ENCODE peak calls at places on chromosomes 3 and 15, in seven cellular contexts. N is IMR-90; H is AG04450; F is GM12878; D is Panc1; B is CD8-positive, alpha-beta memory T cell; V is substantia nigra. E is an unnamed sample.

GRCh38 chr3:133371676-133372075 is 28.2 kb upstream of the BFSP2 start:
- DNase-seq in B (no peak), V (no peak), D (no peak), F (no peak), N (no peak), H (no peak), E (no peak)

GRCh38 chr3:3772920-3773319 is 26.3 kb upstream of the LRRN1 start:
- DNase-seq in B (no peak), V (no peak), H (no peak), D (no peak), N (no peak), F (no peak), E (no peak)

GRCh38 chr3:108569336-108569735 is 19.9 kb downstream of the CIP2A start:
- DNase-seq in B (no peak), H (no peak), D (no peak), V (no peak), F (no peak), N (no peak), E (no peak)

GRCh38 chr3:72270072-72270611 is 485.2 kb upstream of the PROK2 start:
- DNase-seq in H (peak; percentile 77), D (peak; percentile 24), V (no peak), F (no peak), N (peak; percentile 96), B (no peak), E (no peak)

GRCh38 chr3:42822828-42823227 is 13.6 kb downstream of the ACKR2 start:
- DNase-seq in B (no peak), H (no peak), D (no peak), V (no peak), N (peak; percentile 13), F (no peak), E (no peak)

GRCh38 chr15:98547741-98548166 is 100.6 kb upstream of the IGF1R start:
- DNase-seq in H (no peak), B (no peak), N (no peak), F (no peak), V (no peak), D (no peak), E (no peak)

GRCh38 chr3:113947372-113948014 is at the start of gene ZDHHC23:
- DNase-seq in D (no peak), V (no peak), N (peak; percentile 34), F (no peak), H (no peak), B (peak; percentile 76), E (no peak)

GRCh38 chr3:58613236-58614132 is 36.3 kb upstream of the FAM107A start:
- DNase-seq in D (no peak), B (no peak), F (no peak), H (no peak), N (no peak), V (no peak), E (no peak)

GRCh38 chr3:69665026-69665739 is 74.1 kb upstream of the MITF start:
- DNase-seq in D (no peak), V (no peak), B (no peak), H (no peak), N (no peak), F (no peak), E (no peak)

GRCh38 chr3:188974856-188975611 is 196.7 kb upstream of the TPRG1 start:
- DNase-seq in B (peak; percentile 70), V (no peak), D (no peak), H (no peak), N (peak; percentile 64), F (no peak), E (no peak)

GRCh38 chr3:150454085-150454484 is 46.0 kb downstream of the TSC22D2 start:
- DNase-seq in H (no peak), V (no peak), F (no peak), D (no peak), B (no peak), N (no peak), E (no peak)

GRCh38 chr3:60954049-60954448 is 297.2 kb downstream of the FHIT start:
- DNase-seq in F (no peak), H (no peak), N (no peak), D (no peak), V (no peak), B (no peak), E (no peak)

GRCh38 chr15:74519311-74519710 is 21.7 kb upstream of the ARID3B start:
- DNase-seq in H (no peak), F (no peak), B (no peak), N (peak; percentile 75), V (no peak), D (no peak), E (no peak)

GRCh38 chr15:30059771-30060170 is 23.0 kb upstream of the GOLGA8J start:
- DNase-seq in V (no peak), H (no peak), N (no peak), D (no peak), F (no peak), B (no peak), E (no peak)

GRCh38 chr3:112958749-112959560 is 15.9 kb downstream of the CD200R1 start:
- DNase-seq in D (no peak), N (no peak), B (no peak), V (no peak), H (no peak), F (no peak), E (no peak)

GRCh38 chr3:181721369-181721768 is 9.6 kb downstream of the SOX2 start:
- DNase-seq in B (no peak), H (no peak), N (no peak), F (no peak), D (no peak), V (no peak), E (no peak)

GRCh38 chr15:71662306-71662705 is 148.0 kb upstream of the NR2E3 start:
- DNase-seq in H (no peak), B (no peak), V (no peak), D (no peak), F (no peak), N (no peak), E (no peak)

GRCh38 chr15:79682285-79682684 is 214.5 kb downstream of the MTHFS start:
- DNase-seq in H (peak; percentile 27), N (peak; percentile 79), D (no peak), F (no peak), B (no peak), V (no peak), E (peak; percentile 45)

GRCh38 chr3:182469086-182469485 is 324.2 kb upstream of the ATP11B start:
- DNase-seq in F (no peak), B (no peak), D (no peak), V (no peak), N (no peak), H (no peak), E (no peak)

GRCh38 chr3:136194409-136195257 is 1.5 kb downstream of the MSL2 start:
- DNase-seq in F (peak; percentile 24), V (no peak), D (no peak), H (no peak), B (peak; percentile 83), N (peak; percentile 23), E (no peak)

GRCh38 chr3:142647856-142648255 is 51.7 kb downstream of the PLS1 start:
- DNase-seq in H (no peak), V (no peak), B (no peak), D (peak; percentile 68), N (peak; percentile 5), F (no peak), E (no peak)

GRCh38 chr15:42921049-42921731 is 612 bp upstream of the TTBK2 start:
- DNase-seq in H (no peak), N (peak; percentile 8), D (no peak), V (no peak), F (no peak), B (peak; percentile 30), E (no peak)

GRCh38 chr15:90030376-90030775 is 29.3 kb downstream of the ZNF710 start:
- DNase-seq in F (no peak), B (no peak), H (no peak), N (no peak), V (no peak), D (no peak), E (no peak)

GRCh38 chr15:90025461-90026033 is 24.4 kb downstream of the ZNF710 start:
- DNase-seq in V (no peak), B (no peak), D (no peak), H (no peak), N (no peak), F (no peak), E (no peak)

GRCh38 chr15:90031231-90031791 is 30.2 kb downstream of the ZNF710 start:
- DNase-seq in H (no peak), F (peak; percentile 95), V (no peak), N (peak; percentile 11), B (no peak), D (no peak), E (no peak)

GRCh38 chr15:90029024-90029423 is 27.9 kb downstream of the ZNF710 start:
- DNase-seq in B (no peak), N (no peak), H (no peak), F (no peak), D (no peak), V (no peak), E (no peak)

GRCh38 chr15:90028376-90028775 is 27.3 kb downstream of the ZNF710 start:
- DNase-seq in V (no peak), H (no peak), N (no peak), D (no peak), F (no peak), B (no peak), E (no peak)
- H3K27ac ChIP-seq in V (no peak overlapping the region), H (no peak overlapping the region), N (no peak overlapping the region), D (no peak overlapping the region), F (no peak overlapping the region), B (no peak overlapping the region), E (no peak overlapping the region)

GRCh38 chr3:99625643-99626414 is 12.6 kb upstream of the COL8A1 start:
- DNase-seq in H (peak; percentile 46), F (no peak), D (no peak), V (no peak), N (peak; percentile 84), B (no peak), E (no peak)
- H3K27ac ChIP-seq in H (peak overlapping the region; percentile 33), F (no peak overlapping the region), D (no peak overlapping the region), V (no peak overlapping the region), N (peak overlapping the region; percentile 61), B (no peak overlapping the region), E (no peak overlapping the region)

GRCh38 chr15:44720460-44721185 is 9.3 kb downstream of the B2M start:
- DNase-seq in D (no peak), H (no peak), F (no peak), B (no peak), N (no peak), V (no peak), E (no peak)

GRCh38 chr15:44716983-44717602 is 5.8 kb downstream of the B2M start:
- DNase-seq in V (no peak), N (no peak), H (no peak), D (no peak), B (no peak), F (no peak), E (no peak)

GRCh38 chr15:44718180-44718926 is 7.0 kb downstream of the B2M start:
- DNase-seq in B (no peak), F (no peak), H (no peak), N (no peak), D (no peak), V (no peak), E (no peak)

GRCh38 chr15:44718927-44719292 is 7.6 kb downstream of the B2M start:
- DNase-seq in D (no peak), B (no peak), N (no peak), F (no peak), V (no peak), H (no peak), E (no peak)

GRCh38 chr15:44719293-44719999 is 8.1 kb downstream of the B2M start:
- DNase-seq in D (no peak), V (no peak), N (peak; percentile 69), H (no peak), B (peak; percentile 73), F (peak; percentile 91), E (no peak)
- H3K27ac ChIP-seq in D (peak overlapping the region; percentile 48), V (no peak overlapping the region), N (no peak overlapping the region), H (no peak overlapping the region), B (peak overlapping the region; percentile 19), F (peak overlapping the region; percentile 83), E (no peak overlapping the region)

GRCh38 chr15:92843326-92843725 is 56.8 kb upstream of the CHD2 start:
- DNase-seq in V (no peak), B (no peak), H (no peak), N (no peak), D (no peak), F (no peak), E (no peak)
- H3K27ac ChIP-seq in V (no peak overlapping the region), B (no peak overlapping the region), H (no peak overlapping the region), N (no peak overlapping the region), D (peak overlapping the region; percentile 19), F (no peak overlapping the region), E (no peak overlapping the region)

E was measured in caudate nucleus.